ENCODE peak calls at places on chromosomes 11 and 22, in seven cellular contexts. B is NCI-H460, R is mesenchymal stem cell, N is Kasumi-1, K is HS-27A, X is D341Med, J is NAMALWA. A is an unnamed sample.

GRCh38 chr22:24413726-24414385 is 13.5 kb upstream of the ADORA2A start:
- DNase-seq in R (peak), X (no peak), N (no peak), K (no peak), J (no peak), B (no peak), A (no peak)

GRCh38 chr11:119093951-119094815 is 7.5 kb downstream of the DPAGT1 start:
- DNase-seq in R (peak), N (peak), K (no peak), X (no peak), J (peak), B (no peak), A (no peak)

GRCh38 chr11:65906602-65907001 is 6.4 kb upstream of the FOSL1 start:
- DNase-seq in N (no peak), K (no peak), X (no peak), J (no peak), B (no peak), R (no peak), A (no peak)

GRCh38 chr22:46728470-46728869 is 9.6 kb downstream of the CERK start:
- DNase-seq in R (peak), N (no peak), J (no peak), X (no peak), B (no peak), K (no peak), A (no peak)

GRCh38 chr22:50725597-50725996 is 12.4 kb upstream of the ACR start:
- DNase-seq in J (no peak), B (no peak), X (no peak), K (no peak), N (no peak), R (no peak), A (no peak)

GRCh38 chr11:113161671-113162589 is 152.5 kb upstream of the TTC12 start:
- DNase-seq in B (no peak), X (no peak), R (no peak), N (no peak), K (no peak), J (no peak), A (no peak)

GRCh38 chr22:22720201-22720723 is 75.8 kb downstream of the GGTLC2 start:
- DNase-seq in K (no peak), B (peak), N (peak), R (peak), X (peak), J (peak), A (no peak)

GRCh38 chr22:43840431-43840830 is 21.9 kb downstream of the SULT4A1 start:
- DNase-seq in B (no peak), X (no peak), J (no peak), N (no peak), K (no peak), R (no peak), A (no peak)

GRCh38 chr22:38432264-38432663 is 22.7 kb downstream of the KCNJ4 start:
- DNase-seq in K (no peak), R (no peak), B (no peak), J (no peak), X (no peak), N (no peak), A (no peak)

GRCh38 chr22:41908409-41909289 is 6.2 kb downstream of the SHISA8 start:
- DNase-seq in K (no peak), R (no peak), X (no peak), N (no peak), B (no peak), J (peak), A (peak)

GRCh38 chr22:34696557-34696956 is 369.4 kb upstream of the ISX start:
- DNase-seq in N (no peak), K (no peak), X (no peak), J (peak), B (no peak), R (no peak), A (no peak)

GRCh38 chr11:76670475-76671235 is at the start of gene LRRC32:
- DNase-seq in X (peak), N (no peak), J (peak), K (no peak), R (no peak), B (no peak), A (no peak)